ENCODE peak calls at places on chromosome 10, in nine cellular contexts. E is psoas muscle, W is cardiac fibroblast, V is prostate gland, H is GM13976, X is AG09319, N is PC-9, G is fibroblast of pulmonary artery, L is adrenal gland. Q is an unnamed sample.

GRCh38 chr10:58952162-58952561 is 224.3 kb upstream of the PHYHIPL start:
- DNase-seq in N (no peak), W (peak; percentile 8), E (no peak), L (no peak), X (peak; percentile 42), H (no peak), G (peak; percentile 26), V (no peak), Q (no peak)

GRCh38 chr10:44576715-44577191 is 191.9 kb upstream of the CXCL12 start:
- DNase-seq in H (no peak), V (no peak), E (peak; percentile 74), W (peak; percentile 92), L (no peak), N (no peak), G (peak; percentile 79), X (peak; percentile 83), Q (no peak)

GRCh38 chr10:79328737-79329504 is 18.3 kb upstream of the PPIF start:
- DNase-seq in H (no peak), L (no peak), G (no peak), V (no peak), E (no peak), W (peak; percentile 58), N (peak; percentile 81), X (no peak), Q (no peak)

GRCh38 chr10:116891208-116891607 is 41.9 kb downstream of the ENO4 start:
- DNase-seq in E (no peak), G (peak; percentile 87), W (peak; percentile 91), L (peak; percentile 31), H (no peak), V (peak; percentile 10), X (peak; percentile 1), N (no peak), Q (no peak)

GRCh38 chr10:30431435-30431911 is 2.5 kb upstream of the MAP3K8 start:
- DNase-seq in L (no peak), W (peak; percentile 56), N (peak; percentile 67), H (no peak), G (no peak), X (no peak), E (peak; percentile 60), V (no peak), Q (no peak)

GRCh38 chr10:119655566-119656001 is 4.4 kb downstream of the BAG3 start:
- DNase-seq in G (peak; percentile 83), L (peak; percentile 90), X (peak; percentile 31), H (no peak), W (peak; percentile 86), E (peak; percentile 88), N (peak; percentile 61), V (peak; percentile 44), Q (no peak)

GRCh38 chr10:59079386-59080226 is 96.8 kb upstream of the PHYHIPL start:
- DNase-seq in X (peak; percentile 72), L (peak; percentile 7), E (no peak), H (no peak), W (peak; percentile 53), N (peak; percentile 50), G (peak; percentile 59), V (no peak), Q (no peak)

GRCh38 chr10:94059174-94059573 is 65.4 kb downstream of the PLCE1 start:
- DNase-seq in L (no peak), G (no peak), N (no peak), H (no peak), W (no peak), V (no peak), E (no peak), X (no peak), Q (no peak)

GRCh38 chr10:5412277-5412941 is at the start of gene NET1:
- DNase-seq in X (peak; percentile 65), E (peak; percentile 96), L (peak; percentile 94), N (peak; percentile 70), W (peak; percentile 91), G (peak; percentile 91), H (peak; percentile 92), V (peak; percentile 88), Q (peak; percentile 93)

GRCh38 chr10:122141821-122142651 is 129.1 kb upstream of the BTBD16 start:
- DNase-seq in W (peak; percentile 76), V (no peak), X (no peak), N (no peak), L (no peak), G (no peak), E (peak; percentile 70), H (no peak), Q (no peak)

GRCh38 chr10:9823268-9823930 is 1194.3 kb upstream of the CELF2 start:
- DNase-seq in N (no peak), H (no peak), X (no peak), E (no peak), L (no peak), G (no peak), V (no peak), W (peak; percentile 28), Q (no peak)

GRCh38 chr10:101120884-101121660 is 10.0 kb upstream of the TLX1 start:
- DNase-seq in V (no peak), W (peak; percentile 13), L (peak; percentile 16), X (no peak), H (peak; percentile 76), N (no peak), G (no peak), E (peak; percentile 41), Q (peak; percentile 60)

GRCh38 chr10:116186273-116186672 is 86.7 kb downstream of the GFRA1 start:
- DNase-seq in V (no peak), E (no peak), H (no peak), G (no peak), N (no peak), X (no peak), L (no peak), W (no peak), Q (no peak)

GRCh38 chr10:20877554-20877953 is 19.6 kb downstream of the NEBL start:
- DNase-seq in G (no peak), W (no peak), X (no peak), V (no peak), N (no peak), L (no peak), E (no peak), H (no peak), Q (no peak)

DNA sequence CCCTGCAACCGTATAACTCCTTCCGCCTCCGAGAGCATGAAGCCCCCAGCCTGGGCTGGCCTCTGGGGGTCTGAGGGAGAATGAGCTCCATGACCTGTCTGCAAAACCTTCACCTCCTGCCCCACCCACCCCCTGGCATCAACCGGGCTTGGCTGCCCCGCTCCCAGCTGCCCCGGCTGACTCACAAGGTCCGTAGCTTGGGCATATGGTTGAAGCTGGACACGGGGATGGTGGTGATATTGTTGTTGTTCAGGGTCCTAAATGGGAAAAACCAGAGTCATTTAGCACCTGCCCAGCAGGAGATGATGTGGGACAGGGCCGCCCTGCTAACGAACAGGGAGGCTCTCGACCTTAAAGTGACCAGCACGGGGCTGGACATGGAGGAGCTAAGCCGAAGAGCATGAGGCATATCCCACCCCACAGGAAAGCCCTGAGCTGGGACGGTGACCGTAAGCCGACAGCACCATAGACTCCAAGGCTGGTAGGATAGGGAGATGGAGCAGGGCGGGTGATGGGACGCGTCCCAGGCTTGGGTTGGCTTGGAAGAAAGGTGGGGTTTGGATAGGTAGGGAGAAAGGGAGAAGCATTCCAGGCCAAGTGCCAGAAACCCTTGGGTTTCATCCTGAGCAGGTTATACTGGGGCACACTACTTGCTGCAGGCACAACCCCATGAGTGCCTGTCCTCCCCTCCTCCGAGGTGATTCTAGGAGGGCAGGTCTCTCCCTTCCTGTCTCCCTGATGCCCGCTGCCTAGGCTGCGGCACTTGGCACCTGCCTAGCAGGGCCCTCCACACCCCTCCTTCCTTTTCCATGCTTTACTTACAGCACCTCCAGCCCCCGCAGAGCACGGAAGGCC is 121.5 kb downstream of the SLIT1 start:
- DNase-seq in N (no peak), H (no peak), G (no peak), W (no peak), X (no peak), E (no peak), V (no peak), L (peak; percentile 8), Q (no peak)
- TF ChIP-seq CTCF in N (no peak), H (no peak), G (no peak), W (no peak), X (no peak), E (no peak), V (no peak), L (no peak), Q (no peak)

DNA sequence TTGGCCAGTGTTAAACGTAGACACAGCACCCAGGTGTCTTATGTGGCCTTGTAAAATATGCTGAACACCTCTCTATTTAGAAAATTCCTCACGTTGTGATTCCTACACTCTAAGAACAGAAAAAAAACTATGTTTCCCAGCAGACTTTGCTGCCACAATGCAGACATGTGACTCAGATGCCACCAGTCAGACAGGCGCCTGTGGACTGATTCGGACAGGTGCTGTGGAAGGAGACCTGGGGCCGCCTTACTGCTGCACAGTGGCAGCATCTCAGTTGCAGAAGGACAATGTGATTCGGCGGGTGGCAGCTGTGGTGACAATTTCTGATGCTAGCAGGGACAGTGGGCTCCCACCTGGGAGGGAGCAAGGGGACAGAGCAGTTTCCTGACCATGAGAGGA is 88.8 kb downstream of the C10orf90 start:
- DNase-seq in E (no peak), V (no peak), X (no peak), N (no peak), H (no peak), W (no peak), G (no peak), L (no peak), Q (no peak)
- TF ChIP-seq CTCF in E (no peak), V (no peak), X (no peak), N (no peak), H (no peak), W (no peak), G (no peak), L (no peak), Q (no peak)

GRCh38 chr10:24255115-24255895 is 46.4 kb downstream of the KIAA1217 start:
- DNase-seq in V (peak; percentile 39), W (no peak), H (no peak), X (no peak), N (peak; percentile 81), G (no peak), E (no peak), L (no peak), Q (no peak)
- TF ChIP-seq CTCF in V (no peak), W (no peak), H (no peak), X (no peak), N (no peak), G (no peak), E (no peak), L (no peak), Q (no peak)

GRCh38 chr10:62639139-62639538 is 165.4 kb upstream of the ADO start:
- DNase-seq in N (no peak), V (no peak), G (no peak), H (no peak), L (no peak), E (no peak), W (no peak), X (no peak), Q (no peak)

GRCh38 chr10:62635127-62635526 is 169.4 kb upstream of the ADO start:
- DNase-seq in H (no peak), E (no peak), N (no peak), L (no peak), W (no peak), G (no peak), X (no peak), V (no peak), Q (no peak)

GRCh38 chr10:62637249-62638061 is 167.1 kb upstream of the ADO start:
- DNase-seq in G (peak; percentile 46), H (no peak), E (no peak), W (peak; percentile 67), N (no peak), X (no peak), L (peak; percentile 53), V (no peak), Q (no peak)

GRCh38 chr10:62638062-62638477 is 166.4 kb upstream of the ADO start:
- DNase-seq in H (no peak), X (no peak), V (no peak), L (peak; percentile 34), N (no peak), G (peak; percentile 75), W (peak; percentile 62), E (no peak), Q (no peak)

GRCh38 chr10:62636825-62637248 is 167.7 kb upstream of the ADO start:
- DNase-seq in E (no peak), H (no peak), X (no peak), L (no peak), G (no peak), N (no peak), W (no peak), V (no peak), Q (no peak)
- TF ChIP-seq CTCF in E (no peak), H (no peak), X (peak; percentile 3), L (no peak), G (peak; percentile 11), N (no peak), W (peak; percentile 26), V (no peak), Q (peak; percentile 33)